ENCODE peak calls at places on chromosomes 16 and 17, in eight cellular contexts. U, F, B, Q, W, O, L and R are unnamed samples.

GRCh38 chr17:28033972-28034714 is 8.3 kb upstream of the NLK start:
- DNase-seq in U (no peak), F (no peak), B (no peak), Q (no peak), W (no peak), O (no peak), L (no peak), R (no peak)

GRCh38 chr17:20315321-20315720 is 152.0 kb downstream of the LGALS9B start:
- DNase-seq in U (no peak), F (no peak), B (no peak), Q (no peak), W (no peak), O (no peak), L (no peak), R (no peak)

GRCh38 chr16:30651124-30652004 is 604 bp downstream of the PRR14 start:
- DNase-seq in U (peak; percentile 84), F (peak; percentile 74), B (peak; percentile 57), Q (peak; percentile 69), W (peak; percentile 86), O (no peak), L (peak; percentile 80), R (peak; percentile 72)

GRCh38 chr17:6075050-6075449 is 4.9 kb downstream of the WSCD1 start:
- DNase-seq in U (no peak), F (no peak), B (no peak), Q (no peak), W (no peak), O (no peak), L (no peak), R (no peak)

GRCh38 chr17:13931111-13931526 is 138.2 kb upstream of the COX10 start:
- DNase-seq in U (no peak), F (no peak), B (no peak), Q (no peak), W (no peak), O (no peak), L (peak; percentile 12), R (no peak)

GRCh38 chr17:48472485-48473281 is 42.7 kb upstream of the SKAP1 start:
- DNase-seq in U (peak; percentile 39), F (peak; percentile 52), B (no peak), Q (no peak), W (no peak), O (no peak), L (no peak), R (no peak)

GRCh38 chr16:87854053-87854906 is 15.0 kb downstream of the SLC7A5 start:
- DNase-seq in U (no peak), F (no peak), B (no peak), Q (no peak), W (no peak), O (no peak), L (peak; percentile 41), R (no peak)

GRCh38 chr17:78645421-78646295 is 68.5 kb upstream of the DNAH17 start:
- DNase-seq in U (no peak), F (no peak), B (no peak), Q (peak; percentile 25), W (peak; percentile 88), O (no peak), L (peak; percentile 81), R (peak; percentile 33)

GRCh38 chr17:66684716-66685115 is 150.2 kb upstream of the CACNG5 start:
- DNase-seq in U (no peak), F (no peak), B (no peak), Q (no peak), W (no peak), O (no peak), L (no peak), R (no peak)

GRCh38 chr16:63496282-63496681 is 1460.0 kb upstream of the CDH8 start:
- DNase-seq in U (no peak), F (no peak), B (no peak), Q (no peak), W (no peak), O (no peak), L (no peak), R (no peak)

GRCh38 chr17:43881176-43881575 is 26.2 kb downstream of the MPP2 start:
- DNase-seq in U (no peak), F (no peak), B (no peak), Q (no peak), W (no peak), O (no peak), L (no peak), R (no peak)

GRCh38 chr17:2075336-2076056 is 20.6 kb downstream of the HIC1 start:
- DNase-seq in U (peak; percentile 31), F (peak; percentile 39), B (no peak), Q (no peak), W (no peak), O (no peak), L (no peak), R (no peak)

GRCh38 chr16:19119564-19119963 is 5.8 kb downstream of the ITPRIPL2 start:
- DNase-seq in U (no peak), F (no peak), B (no peak), Q (no peak), W (peak; percentile 4), O (no peak), L (no peak), R (no peak)

GRCh38 chr16:4089251-4089810 is 26.9 kb downstream of the ADCY9 start:
- DNase-seq in U (no peak), F (no peak), B (no peak), Q (no peak), W (no peak), O (no peak), L (peak; percentile 5), R (no peak)

GRCh38 chr16:25855818-25856217 is 164.1 kb downstream of the HS3ST4 start:
- DNase-seq in U (peak; percentile 42), F (no peak), B (no peak), Q (no peak), W (no peak), O (no peak), L (no peak), R (no peak)

GRCh38 chr17:50467855-50468119 is 893 bp downstream of the CHAD start:
- DNase-seq in U (no peak), F (no peak), B (no peak), Q (no peak), W (no peak), O (no peak), L (no peak), R (no peak)

GRCh38 chr16:73113326-73113720 is 65.4 kb upstream of the ZFHX3 start:
- DNase-seq in U (no peak), F (no peak), B (no peak), Q (no peak), W (no peak), O (no peak), L (no peak), R (no peak)

GRCh38 chr17:2192367-2193028 is 111.1 kb downstream of the SMG6 start:
- DNase-seq in U (no peak), F (no peak), B (no peak), Q (peak; percentile 52), W (no peak), O (no peak), L (peak; percentile 19), R (peak; percentile 22)

GRCh38 chr17:37833237-37833859 is 88.5 kb upstream of the HNF1B start:
- DNase-seq in U (no peak), F (no peak), B (no peak), Q (no peak), W (no peak), O (no peak), L (peak; percentile 15), R (no peak)

GRCh38 chr16:70739389-70739788 is 53.5 kb upstream of the MTSS2 start:
- DNase-seq in U (no peak), F (no peak), B (no peak), Q (no peak), W (no peak), O (no peak), L (no peak), R (no peak)
- H3K27ac ChIP-seq in U (no peak overlapping the region), F (peak overlapping the region; percentile 38), B (peak overlapping the region; percentile 93), Q (peak overlapping the region; percentile 4), W (peak overlapping the region; percentile 86), O (no peak overlapping the region), L (peak overlapping the region; percentile 87), R (peak overlapping the region; percentile 76)

GRCh38 chr17:39660011-39660360 is 5.2 kb upstream of the TCAP start:
- DNase-seq in U (no peak), F (no peak), B (no peak), Q (no peak), W (no peak), O (no peak), L (no peak), R (no peak)
- H3K4me3 ChIP-seq in U (no peak overlapping the region), F (no peak overlapping the region), B (no peak overlapping the region), Q (no peak overlapping the region), W (no peak overlapping the region), O (no peak overlapping the region), L (no peak overlapping the region), R (no peak overlapping the region)

DNA sequence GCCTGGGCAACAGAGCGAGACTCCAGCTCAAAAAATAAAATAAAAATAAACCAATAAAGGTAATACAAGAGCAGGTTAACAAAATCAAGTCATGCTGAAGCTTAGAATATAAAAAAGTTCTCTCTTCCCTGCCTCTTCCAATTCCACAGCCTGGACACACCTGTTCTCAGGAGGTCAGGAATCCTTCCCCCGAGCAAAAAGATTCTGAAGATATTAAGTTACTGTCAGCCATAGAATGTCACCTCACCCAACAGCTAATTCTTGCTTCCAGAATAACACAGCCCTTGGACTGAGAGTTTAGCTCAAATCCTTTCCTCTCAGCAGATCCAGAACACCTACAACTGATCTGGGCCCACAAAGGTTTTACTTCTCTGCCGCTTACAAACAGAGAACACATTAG is 27.1 kb downstream of the SLC39A11 start:
- DNase-seq in U (no peak), F (no peak), B (no peak), Q (no peak), W (no peak), O (no peak), L (no peak), R (no peak)
- H3K27ac ChIP-seq in U (no peak overlapping the region), F (no peak overlapping the region), B (peak overlapping the region; percentile 41), Q (no peak overlapping the region), W (peak overlapping the region; percentile 77), O (no peak overlapping the region), L (no peak overlapping the region), R (no peak overlapping the region)

GRCh38 chr16:79714440-79714839 is 113.9 kb upstream of the MAF start:
- DNase-seq in U (no peak), F (no peak), B (no peak), Q (no peak), W (peak; percentile 75), O (no peak), L (no peak), R (no peak)
- H3K4me3 ChIP-seq in U (no peak overlapping the region), F (no peak overlapping the region), B (no peak overlapping the region), Q (no peak overlapping the region), W (no peak overlapping the region), O (no peak overlapping the region), L (no peak overlapping the region), R (no peak overlapping the region)